ENCODE peak calls at places on chromosome 3, in nine cellular contexts. R, H, A, C, Z, K, B, P and X are unnamed samples.

GRCh38 chr3:134600685-134601502 is 49.9 kb downstream of the KY start:
- DNase-seq in C (no peak), K (no peak), A (peak; percentile 82), Z (peak; percentile 87), H (peak; percentile 66), P (no peak), B (peak; percentile 44), R (peak; percentile 66), X (peak; percentile 38)

GRCh38 chr3:12343091-12343494 is 54.2 kb downstream of the PPARG start:
- DNase-seq in P (no peak), K (no peak), C (no peak), R (no peak), Z (no peak), B (no peak), A (no peak), H (no peak), X (no peak)

GRCh38 chr3:58521002-58521670 is 15.9 kb downstream of the ACOX2 start:
- DNase-seq in A (no peak), R (no peak), P (no peak), C (no peak), K (no peak), H (no peak), B (no peak), Z (no peak), X (no peak)

GRCh38 chr3:58025824-58026579 is 17.8 kb downstream of the FLNB start:
- DNase-seq in H (peak; percentile 59), P (no peak), C (no peak), B (no peak), K (no peak), Z (peak; percentile 73), A (no peak), R (no peak), X (no peak)

GRCh38 chr3:126126292-126126691 is 42.4 kb upstream of the SLC41A3 start:
- DNase-seq in Z (peak; percentile 50), P (no peak), C (no peak), H (peak; percentile 5), B (no peak), A (no peak), K (no peak), R (no peak), X (no peak)

GRCh38 chr3:27596920-27597319 is 112.7 kb upstream of the SLC4A7 start:
- DNase-seq in P (no peak), K (no peak), R (no peak), C (no peak), B (no peak), A (no peak), Z (no peak), H (no peak), X (no peak)

GRCh38 chr3:56125358-56126005 is 342.8 kb downstream of the ERC2 start:
- DNase-seq in R (no peak), C (no peak), A (peak; percentile 42), H (no peak), P (no peak), K (no peak), B (no peak), Z (no peak), X (no peak)

GRCh38 chr3:47385007-47385406 is 4.2 kb downstream of the PTPN23 start:
- DNase-seq in Z (no peak), R (no peak), A (no peak), C (no peak), H (no peak), B (no peak), P (no peak), K (no peak), X (no peak)

GRCh38 chr3:131261137-131261536 is 120.4 kb upstream of the NUDT16 start:
- DNase-seq in R (no peak), Z (no peak), C (no peak), B (no peak), P (no peak), K (no peak), A (no peak), H (no peak), X (no peak)

GRCh38 chr3:50212971-50213370 is 7.9 kb downstream of the SLC38A3 start:
- DNase-seq in A (no peak), H (no peak), B (no peak), R (no peak), P (no peak), C (no peak), Z (no peak), K (no peak), X (no peak)

GRCh38 chr3:172316758-172317157 is 131.5 kb downstream of the GHSR start:
- DNase-seq in H (no peak), Z (no peak), A (no peak), C (no peak), B (no peak), K (no peak), P (no peak), R (no peak), X (no peak)
- H3K4me1 ChIP-seq in H (peaks cover 12% of the 10 kb centered on the region), Z (peaks cover 18% of the 10 kb centered on the region), A (peaks cover 20% of the 10 kb centered on the region), C (peaks cover 20% of the 10 kb centered on the region), B (peaks cover 78% of the 10 kb centered on the region), K (peaks cover 77% of the 10 kb centered on the region), P (peaks cover 78% of the 10 kb centered on the region), R (no peaks in the 10 kb centered on the region), X (no peaks in the 10 kb centered on the region)

GRCh38 chr3:31937225-31937624 is 43.8 kb downstream of the OSBPL10 start:
- DNase-seq in H (no peak), R (no peak), P (no peak), A (no peak), C (no peak), K (no peak), Z (no peak), B (no peak), X (no peak)
- H3K4me1 ChIP-seq in H (no peaks in the 10 kb centered on the region), R (peaks cover 12% of the 10 kb centered on the region), P (peaks cover 55% of the 10 kb centered on the region), A (no peaks in the 10 kb centered on the region), C (no peaks in the 10 kb centered on the region), K (peaks cover 18% of the 10 kb centered on the region), Z (peaks cover 8% of the 10 kb centered on the region), B (no peaks in the 10 kb centered on the region), X (no peaks in the 10 kb centered on the region)

GRCh38 chr3:40053663-40054062 is 244.3 kb downstream of the MYRIP start:
- DNase-seq in K (no peak), H (no peak), R (no peak), P (no peak), A (no peak), Z (no peak), C (no peak), B (no peak), X (no peak)
- H3K4me1 ChIP-seq in K (peaks cover 11% of the 10 kb centered on the region), H (no peaks in the 10 kb centered on the region), R (no peaks in the 10 kb centered on the region), P (no peaks in the 10 kb centered on the region), A (no peaks in the 10 kb centered on the region), Z (no peaks in the 10 kb centered on the region), C (no peaks in the 10 kb centered on the region), B (no peaks in the 10 kb centered on the region), X (no peaks in the 10 kb centered on the region)

GRCh38 chr3:39064646-39065045 is 12.8 kb downstream of the WDR48 start:
- DNase-seq in B (no peak), H (no peak), K (no peak), P (no peak), R (no peak), C (no peak), Z (no peak), A (no peak), X (no peak)

GRCh38 chr3:39062180-39062579 is 10.4 kb downstream of the WDR48 start:
- DNase-seq in P (no peak), Z (no peak), A (no peak), H (peak; percentile 28), R (no peak), B (peak; percentile 11), K (no peak), C (no peak), X (no peak)

GRCh38 chr3:39063143-39063542 is 11.3 kb downstream of the WDR48 start:
- DNase-seq in K (no peak), H (no peak), A (no peak), R (no peak), Z (no peak), C (no peak), P (no peak), B (no peak), X (no peak)

GRCh38 chr3:39067286-39067685 is 15.5 kb downstream of the WDR48 start:
- DNase-seq in P (no peak), B (no peak), A (no peak), Z (no peak), H (no peak), K (no peak), R (no peak), C (no peak), X (no peak)

GRCh38 chr3:39065197-39065596 is 13.4 kb downstream of the WDR48 start:
- DNase-seq in C (no peak), B (peak; percentile 20), K (no peak), R (peak; percentile 22), H (peak; percentile 21), A (no peak), Z (no peak), P (no peak), X (no peak)
- H3K4me1 ChIP-seq in C (no peaks in the 10 kb centered on the region), B (peaks cover 8% of the 10 kb centered on the region), K (peaks cover 3% of the 10 kb centered on the region), R (no peaks in the 10 kb centered on the region), H (no peaks in the 10 kb centered on the region), A (no peaks in the 10 kb centered on the region), Z (peaks cover 3% of the 10 kb centered on the region), P (no peaks in the 10 kb centered on the region), X (no peaks in the 10 kb centered on the region)

DNA sequence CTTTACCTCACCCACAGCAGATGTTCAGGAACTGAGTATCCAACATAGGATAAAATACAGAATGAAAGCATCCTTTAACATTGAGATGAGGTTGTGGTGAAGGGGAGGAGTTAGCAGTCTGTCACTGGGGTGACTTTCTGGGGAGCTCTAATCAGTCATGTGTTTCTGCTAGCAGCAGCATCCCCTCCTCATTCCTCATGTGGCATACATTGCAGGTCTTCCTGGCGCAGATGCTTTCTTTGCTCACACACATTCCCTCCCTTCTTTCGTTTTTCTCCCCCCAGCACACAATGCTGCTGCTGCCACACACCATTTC is 134.9 kb downstream of the CACNA1D start:
- DNase-seq in H (no peak), K (no peak), R (no peak), Z (no peak), P (no peak), B (no peak), A (no peak), C (no peak), X (no peak)
- H3K4me1 ChIP-seq in H (no peaks in the 10 kb centered on the region), K (no peaks in the 10 kb centered on the region), R (no peaks in the 10 kb centered on the region), Z (no peaks in the 10 kb centered on the region), P (peaks cover 34% of the 10 kb centered on the region), B (peaks cover 4% of the 10 kb centered on the region), A (no peaks in the 10 kb centered on the region), C (no peaks in the 10 kb centered on the region), X (no peaks in the 10 kb centered on the region)